ENCODE peak calls at places on chromosomes 7 and 10, in seven cellular contexts. G is ovary, L is aorta, S is mucosa of descending colon, Q is neural progenitor cell, O is MM.1S, M is hepatocyte. R is an unnamed sample. For H3K9me3 and H3K4me1, the result is how much of the 10 kb centered on the place peaks cover.

GRCh38 chr10:123651421-123652047 is 14.6 kb upstream of the GPR26 start:
- DNase-seq in L (no peak), Q (no peak), M (no peak), G (no peak), O (no peak), S (no peak), R (no peak)

GRCh38 chr10:101224910-101225823 is 4.1 kb downstream of the LBX1 start:
- DNase-seq in S (no peak), G (no peak), Q (peak), L (no peak), M (no peak), O (no peak), R (no peak)

GRCh38 chr7:138239244-138239643 is 163.0 kb downstream of the AKR1D1 start:
- DNase-seq in S (no peak), M (no peak), Q (no peak), O (peak), L (no peak), G (no peak), R (no peak)

GRCh38 chr7:106216517-106217088 is 68.2 kb downstream of the NAMPT start:
- DNase-seq in O (no peak), G (no peak), L (no peak), S (no peak), Q (no peak), M (peak), R (no peak)

GRCh38 chr7:4805110-4805978 is 29.9 kb downstream of the AP5Z1 start:
- DNase-seq in M (no peak), Q (no peak), L (no peak), O (no peak), S (peak), G (no peak), R (no peak)

GRCh38 chr10:63491558-63492316 is 26.0 kb upstream of the JMJD1C start:
- DNase-seq in L (no peak), O (no peak), M (peak), Q (no peak), S (no peak), G (no peak), R (no peak)

GRCh38 chr7:43905209-43905946 is 1.0 kb downstream of the URGCP start:
- DNase-seq in L (no peak), O (no peak), M (peak), S (peak), Q (no peak), G (peak), R (no peak)

GRCh38 chr7:55246181-55246580 is 119.0 kb upstream of the LANCL2 start:
- DNase-seq in S (no peak), O (no peak), L (no peak), M (no peak), G (no peak), Q (no peak), R (no peak)

GRCh38 chr7:107939472-107940145 is 48.6 kb downstream of the DLD start:
- DNase-seq in Q (no peak), M (no peak), L (peak), G (peak), O (no peak), S (peak), R (no peak)

GRCh38 chr10:43962346-43963191 is 313.9 kb upstream of the ZNF32 start:
- DNase-seq in L (no peak), G (peak), Q (no peak), O (no peak), M (no peak), S (no peak), R (no peak)

GRCh38 chr10:86661161-86662025 is 6.9 kb upstream of the LDB3 start:
- DNase-seq in L (peak), Q (no peak), M (no peak), S (peak), G (peak), O (no peak), R (no peak)

GRCh38 chr10:73788864-73789658 is 3.7 kb downstream of the ZSWIM8 start:
- DNase-seq in G (peak), M (no peak), L (no peak), O (no peak), S (peak), Q (no peak), R (no peak)

GRCh38 chr7:3267928-3268690 is 32.9 kb upstream of the SDK1 start:
- DNase-seq in S (no peak), O (no peak), L (no peak), G (no peak), Q (no peak), M (peak), R (no peak)

GRCh38 chr10:778626-779330 is 89.3 kb upstream of the DIP2C start:
- DNase-seq in S (peak), O (no peak), G (no peak), Q (no peak), M (no peak), L (no peak), R (no peak)

GRCh38 chr7:159099711-159100231 is 44.9 kb downstream of the VIPR2 start:
- DNase-seq in L (peak), M (no peak), Q (no peak), S (no peak), G (no peak), O (no peak), R (no peak)

GRCh38 chr10:129940617-129941198 is 23.4 kb downstream of the EBF3 start:
- DNase-seq in Q (no peak), O (no peak), L (peak), S (peak), G (no peak), M (no peak), R (no peak)

GRCh38 chr7:98400538-98401427 is at the start of gene BAIAP2L1:
- DNase-seq in Q (peak), L (peak), M (peak), S (peak), O (peak), G (peak), R (peak)
- H3K9me3 ChIP-seq in Q (under half), L (under half), M (under half), S (under half), O (under half), G (under half), R (under half)

GRCh38 chr7:18343047-18343446 is 152.5 kb upstream of the HDAC9 start:
- DNase-seq in L (no peak), Q (no peak), M (no peak), S (no peak), O (no peak), G (no peak), R (no peak)
- H3K4me3 ChIP-seq in L (no peak), Q (no peak), M (no peak), S (no peak), O (no peak), G (no peak), R (no peak)

DNA sequence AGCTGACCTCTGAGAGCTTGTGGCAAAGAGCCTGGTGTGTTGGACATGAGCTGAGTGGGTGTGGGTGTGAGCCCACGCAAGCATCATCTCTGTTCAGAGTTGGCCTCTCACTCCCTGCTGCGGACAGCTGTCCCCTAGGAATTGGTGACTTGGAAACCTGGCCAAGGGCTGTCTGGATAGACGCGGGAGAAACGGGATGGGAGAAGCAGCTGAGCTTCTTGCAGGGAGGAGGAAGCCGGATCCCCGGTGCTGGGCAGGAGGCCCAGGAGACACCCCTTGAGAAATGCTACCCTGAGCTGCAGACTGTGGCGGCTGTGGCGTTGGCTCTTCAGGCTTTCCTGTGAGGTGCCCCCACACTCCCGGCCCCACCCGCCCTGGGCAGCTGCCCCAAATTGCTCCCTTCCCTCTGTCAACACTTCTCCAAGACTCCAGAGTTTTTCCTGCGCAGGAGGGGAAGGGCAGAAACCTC is 121.9 kb upstream of the BTBD16 start:
- DNase-seq in O (no peak), G (peak), L (peak), S (no peak), Q (no peak), M (no peak), R (no peak)
- H3K4me1 ChIP-seq in O (under half), G (under half), L (under half), S (under half), Q (under half), M (under half), R (under half)

DNA sequence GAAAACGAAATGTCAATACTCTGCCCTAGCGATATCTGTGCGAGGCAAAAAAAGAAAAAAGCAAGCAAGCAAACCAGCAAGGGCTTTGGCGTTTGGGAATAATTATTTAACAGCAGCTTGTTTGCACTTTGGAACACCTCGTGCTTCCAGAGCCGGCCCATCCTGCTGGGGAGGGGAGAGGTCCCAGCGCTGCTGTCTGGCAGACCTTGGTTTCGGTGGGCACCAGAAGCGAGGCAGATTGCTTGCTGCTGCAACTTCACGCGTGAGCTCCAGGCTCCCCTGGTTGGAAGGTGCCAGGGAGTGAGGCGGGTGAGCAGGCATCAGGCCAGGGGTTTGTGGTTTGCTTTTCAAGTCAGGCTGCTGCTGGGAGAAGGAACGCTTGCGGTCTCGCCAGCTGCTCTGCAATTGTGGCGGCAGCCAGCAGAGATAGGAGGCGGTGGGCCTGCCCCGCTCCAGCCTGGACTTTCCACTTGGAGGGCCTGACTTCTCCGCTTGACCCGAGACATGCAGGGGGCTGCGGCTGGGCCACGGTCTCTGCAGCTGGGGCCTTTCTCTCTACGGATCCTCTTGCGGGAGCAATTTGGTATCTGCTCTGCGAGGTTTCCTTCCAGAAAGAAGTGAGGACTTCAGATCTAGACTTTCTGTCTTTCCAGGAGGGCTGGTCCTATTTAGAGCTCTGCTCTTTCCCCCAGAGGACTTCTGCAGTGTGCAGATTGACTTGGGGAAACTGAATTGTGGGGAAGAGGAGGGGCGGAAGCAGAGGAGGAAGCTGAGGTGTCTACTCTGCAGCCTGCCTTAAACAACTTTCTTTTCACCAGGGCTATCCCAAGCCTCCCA is 131.4 kb downstream of the PRPF18 start:
- DNase-seq in G (peak), L (peak), S (peak), M (peak), Q (no peak), O (peak), R (peak)
- H3K9me3 ChIP-seq in G (under half), L (under half), S (under half), M (under half), Q (under half), O (under half), R (under half)

GRCh38 chr10:81200801-81201200 is 663.1 kb downstream of the SH2D4B start:
- DNase-seq in G (no peak), S (no peak), Q (no peak), M (no peak), O (no peak), L (no peak), R (no peak)
- H3K4me3 ChIP-seq in G (no peak), S (no peak), Q (no peak), M (no peak), O (no peak), L (no peak), R (no peak)

DNA sequence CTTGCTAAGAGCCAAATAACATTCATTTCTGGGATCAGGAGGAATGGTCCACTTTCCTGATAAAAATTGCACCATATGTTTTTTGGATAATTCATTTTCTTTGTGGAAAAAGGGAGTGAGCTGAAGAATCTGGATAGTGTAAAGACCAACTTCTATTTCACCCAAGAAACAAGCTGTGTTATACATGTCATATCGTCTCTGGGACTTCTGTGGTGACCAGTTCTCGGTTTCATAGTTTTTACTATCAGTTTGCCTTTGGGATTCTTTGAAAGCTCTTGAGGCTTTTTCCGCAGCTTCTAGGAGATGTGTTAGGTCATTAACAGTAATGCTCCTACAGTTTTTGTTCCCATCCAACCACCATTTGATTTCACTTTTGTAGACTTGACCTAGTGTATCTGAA is 14.4 kb upstream of the SAMD9 start:
- DNase-seq in M (no peak), S (no peak), O (no peak), L (no peak), Q (no peak), G (no peak), R (no peak)
- H3K4me1 ChIP-seq in M (under half), S (under half), O (under half), L (under half), Q (under half), G (under half), R (under half)

GRCh38 chr7:157558061-157558460 is 221.3 kb downstream of the DNAJB6 start:
- DNase-seq in G (no peak), S (no peak), O (no peak), Q (no peak), M (no peak), L (peak), R (no peak)
- H3K9me3 ChIP-seq in G (under half), S (under half), O (under half), Q (under half), M (under half), L (under half), R (under half)